ENCODE peak calls at places on chromosomes 12 and 14, in ten cellular contexts. V is tibial nerve; D is pancreas; S is natural killer cell; G is HFF-Myc; H is BJ; Q is CD8-positive, alpha-beta T cell; N is fibroblast of the aortic adventitia; C is cardiac fibroblast; I is mucosa of descending colon. P is an unnamed sample.

GRCh38 chr12:104604070-104604994 is 147.6 kb downstream of the CHST11 start:
- DNase-seq in V (peak), D (peak), S (peak), G (peak), H (peak), Q (peak), N (peak), C (peak), I (peak), P (peak)

GRCh38 chr14:75022655-75023054 is 19.9 kb downstream of the EIF2B2 start:
- DNase-seq in V (no peak), D (no peak), S (no peak), G (no peak), H (no peak), Q (no peak), N (no peak), C (peak), I (no peak), P (no peak)

GRCh38 chr12:10101042-10101579 is 2.3 kb upstream of the CLEC1A start:
- DNase-seq in V (no peak), D (no peak), S (no peak), G (peak), H (peak), Q (no peak), N (peak), C (no peak), I (no peak), P (no peak)

GRCh38 chr12:124605869-124606774 is 38.7 kb upstream of the NCOR2 start:
- DNase-seq in V (no peak), D (no peak), S (no peak), G (no peak), H (no peak), Q (no peak), N (no peak), C (no peak), I (no peak), P (no peak)

GRCh38 chr12:112496493-112496892 is 77.7 kb downstream of the PTPN11 start:
- DNase-seq in V (no peak), D (no peak), S (no peak), G (no peak), H (no peak), Q (no peak), N (no peak), C (no peak), I (no peak), P (no peak)

GRCh38 chr14:68293404-68293803 is 473.8 kb downstream of the RAD51B start:
- DNase-seq in V (no peak), D (no peak), S (no peak), G (no peak), H (no peak), Q (no peak), N (no peak), C (no peak), I (no peak), P (no peak)

GRCh38 chr14:50039734-50040400 is 76.5 kb downstream of the VCPKMT start:
- DNase-seq in V (no peak), D (no peak), S (no peak), G (no peak), H (no peak), Q (no peak), N (no peak), C (peak), I (no peak), P (peak)

GRCh38 chr14:97120204-97121120 is 323.3 kb downstream of the VRK1 start:
- DNase-seq in V (no peak), D (no peak), S (no peak), G (no peak), H (no peak), Q (peak), N (no peak), C (no peak), I (peak), P (no peak)

GRCh38 chr14:92698393-92698792 is 50.0 kb downstream of the LGMN start:
- DNase-seq in V (no peak), D (no peak), S (no peak), G (no peak), H (no peak), Q (no peak), N (no peak), C (no peak), I (no peak), P (no peak)

GRCh38 chr12:98379106-98379505 is 136.3 kb upstream of the TMPO start:
- DNase-seq in V (no peak), D (no peak), S (no peak), G (no peak), H (no peak), Q (no peak), N (no peak), C (no peak), I (no peak), P (no peak)

GRCh38 chr12:110638792-110639191 is 24.9 kb downstream of the TCTN1 start:
- DNase-seq in V (no peak), D (no peak), S (no peak), G (no peak), H (no peak), Q (no peak), N (no peak), C (no peak), I (no peak), P (no peak)

GRCh38 chr12:131536766-131537165 is 174.1 kb upstream of the SFSWAP start:
- DNase-seq in V (no peak), D (no peak), S (no peak), G (no peak), H (no peak), Q (no peak), N (no peak), C (no peak), I (no peak), P (no peak)

GRCh38 chr14:59283380-59283779 is 94.9 kb downstream of the DAAM1 start:
- DNase-seq in V (no peak), D (no peak), S (no peak), G (no peak), H (no peak), Q (no peak), N (peak), C (peak), I (no peak), P (no peak)

GRCh38 chr14:46368275-46368674 is 283.3 kb downstream of the RPL10L start:
- DNase-seq in V (no peak), D (no peak), S (no peak), G (no peak), H (no peak), Q (no peak), N (no peak), C (no peak), I (no peak), P (no peak)

GRCh38 chr14:76937181-76938091 is 91.1 kb downstream of the IRF2BPL start:
- DNase-seq in V (no peak), D (no peak), S (no peak), G (no peak), H (no peak), Q (no peak), N (peak), C (peak), I (no peak), P (no peak)

GRCh38 chr14:88005050-88005481 is at the start of gene GPR65:
- DNase-seq in V (no peak), D (no peak), S (peak), G (no peak), H (no peak), Q (peak), N (peak), C (peak), I (peak), P (no peak)

GRCh38 chr12:108753969-108754368 is 22.7 kb upstream of the CORO1C start:
- DNase-seq in V (no peak), D (no peak), S (no peak), G (no peak), H (no peak), Q (no peak), N (no peak), C (no peak), I (no peak), P (no peak)

GRCh38 chr14:105271224-105271890 is 23.0 kb downstream of the BTBD6 start:
- DNase-seq in V (no peak), D (peak), S (no peak), G (no peak), H (no peak), Q (no peak), N (no peak), C (no peak), I (no peak), P (no peak)
- TF ChIP-seq CTCF in V (no peak), D (no peak), S (no peak), G (no peak), H (no peak), Q (no peak), N (no peak), C (no peak), I (no peak), P (no peak)

DNA sequence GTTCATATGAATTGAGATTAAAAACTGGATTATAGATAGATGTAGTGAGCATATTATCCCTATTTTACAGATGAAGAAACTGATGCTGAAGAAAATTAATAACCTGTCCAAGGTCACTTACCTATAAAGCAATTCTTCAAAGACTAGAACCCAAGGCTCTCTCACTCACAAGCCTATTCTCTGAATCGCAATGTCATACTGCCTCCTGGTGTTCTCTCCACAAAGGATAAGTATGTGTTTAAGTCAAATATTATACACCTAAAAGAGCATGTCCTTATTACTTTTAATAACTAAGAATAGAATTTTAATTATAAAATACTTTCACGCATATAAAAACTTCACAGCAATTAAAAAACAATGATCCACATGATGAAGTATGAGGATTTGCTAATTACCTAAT is 721.3 kb upstream of the USP15 start:
- DNase-seq in V (no peak), D (no peak), S (no peak), G (no peak), H (no peak), Q (no peak), N (no peak), C (no peak), I (no peak), P (no peak)
- TF ChIP-seq CTCF in V (no peak), D (no peak), S (no peak), G (no peak), H (no peak), Q (no peak), N (no peak), C (no peak), I (no peak), P (no peak)

DNA sequence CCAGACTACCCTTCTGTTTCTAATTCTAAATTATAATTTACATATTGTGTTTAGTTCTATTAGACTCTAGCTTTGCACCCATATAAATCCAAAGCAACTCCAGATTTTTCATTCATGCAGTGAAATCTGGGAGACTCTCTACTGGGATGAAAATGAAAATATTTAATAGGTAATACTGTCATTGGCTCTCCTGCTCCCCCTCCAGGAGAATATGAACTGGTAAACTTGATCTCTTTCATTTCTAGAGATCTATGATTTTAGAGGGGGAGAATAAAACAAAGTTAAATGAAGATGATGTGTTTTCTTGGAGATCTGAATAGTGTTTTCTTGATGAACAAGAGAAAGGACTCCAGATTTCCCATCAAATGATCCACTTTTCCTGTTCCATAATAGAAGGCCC is 104.3 kb upstream of the TMCC3 start:
- DNase-seq in V (no peak), D (no peak), S (no peak), G (no peak), H (no peak), Q (no peak), N (peak), C (peak), I (no peak), P (no peak)
- TF ChIP-seq CTCF in V (no peak), D (no peak), S (no peak), G (peak), H (no peak), Q (no peak), N (peak), C (peak), I (no peak), P (peak)

GRCh38 chr14:80356413-80356812 is 145.1 kb upstream of the DIO2 start:
- DNase-seq in V (no peak), D (no peak), S (no peak), G (no peak), H (no peak), Q (no peak), N (peak), C (peak), I (no peak), P (no peak)
- TF ChIP-seq CTCF in V (no peak), D (no peak), S (no peak), G (peak), H (peak), Q (no peak), N (peak), C (peak), I (no peak), P (no peak)

DNA sequence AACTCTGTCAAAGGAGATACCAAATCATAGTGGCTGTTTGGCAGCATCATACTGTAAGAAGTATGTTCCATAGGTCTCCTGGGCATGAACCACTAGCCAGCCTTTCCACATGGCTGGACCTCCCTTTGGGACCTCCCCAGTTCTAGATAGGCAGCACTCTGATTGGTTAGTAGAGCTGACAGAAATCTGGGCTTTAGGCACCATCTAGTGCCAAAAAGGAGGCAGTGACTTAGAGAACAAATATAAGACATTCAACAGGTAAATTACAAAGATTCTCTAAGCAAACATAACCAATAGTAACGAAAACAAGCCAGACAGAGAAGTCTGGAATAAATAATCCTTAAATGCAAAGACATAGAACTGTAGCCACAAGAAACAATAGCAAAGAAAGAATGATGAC is 148.0 kb upstream of the PDE3A start:
- DNase-seq in V (no peak), D (no peak), S (no peak), G (peak), H (no peak), Q (no peak), N (peak), C (peak), I (no peak), P (no peak)
- TF ChIP-seq CTCF in V (no peak), D (no peak), S (no peak), G (no peak), H (peak), Q (no peak), N (peak), C (peak), I (no peak), P (peak)

P was measured in CD14-positive monocyte.